ENCODE peak calls at places on chromosomes 12 and 14, in ten cellular contexts. Q is DND-41; V is nephron progenitor cell; P is fibroblast of the aortic adventitia; L is thyroid gland; A is astrocyte of the spinal cord; I is CD8-positive, alpha-beta T cell; N is left ventricle myocardium inferior; S is GM13976; F is colonic mucosa. R is an unnamed sample.

GRCh38 chr14:106551265-106551664 is 1024.9 kb downstream of the TMEM121 start:
- DNase-seq in V (no peak), S (no peak), F (no peak), I (no peak), Q (peak), N (no peak), L (no peak), P (no peak), A (no peak), R (no peak)

GRCh38 chr12:5022465-5023061 is 21.1 kb upstream of the KCNA5 start:
- DNase-seq in V (peak), S (peak), F (peak), I (peak), L (peak), A (peak), N (no peak), P (peak), Q (peak), R (peak)

GRCh38 chr14:37093364-37093763 is 79.0 kb downstream of the SLC25A21 start:
- DNase-seq in P (no peak), L (no peak), A (no peak), S (no peak), F (no peak), Q (no peak), V (no peak), I (no peak), N (no peak), R (no peak)

GRCh38 chr12:46402861-46403731 is 30.5 kb upstream of the SLC38A2 start:
- DNase-seq in P (no peak), V (no peak), S (no peak), F (no peak), A (peak), L (no peak), N (no peak), I (no peak), Q (no peak), R (no peak)

GRCh38 chr12:18443768-18444437 is 182.6 kb downstream of the PIK3C2G start:
- DNase-seq in I (no peak), P (peak), S (no peak), L (no peak), Q (no peak), F (no peak), N (no peak), A (peak), V (no peak), R (peak)

GRCh38 chr12:49962861-49963765 is 1.4 kb downstream of the AQP5 start:
- DNase-seq in F (peak), P (no peak), A (no peak), N (peak), V (no peak), S (no peak), Q (no peak), L (peak), I (no peak), R (peak)

GRCh38 chr12:69014047-69014446 is 81.1 kb upstream of the CPM start:
- DNase-seq in S (no peak), A (no peak), L (no peak), Q (no peak), I (no peak), F (no peak), P (no peak), N (no peak), V (no peak), R (no peak)

GRCh38 chr12:98754095-98754494 is 109.0 kb downstream of the APAF1 start:
- DNase-seq in F (no peak), N (no peak), I (no peak), Q (no peak), A (peak), L (no peak), V (no peak), S (peak), P (peak), R (no peak)

GRCh38 chr12:15701212-15701611 is 88.0 kb downstream of the EPS8 start:
- DNase-seq in N (no peak), P (peak), A (peak), S (no peak), Q (no peak), F (no peak), L (no peak), V (no peak), I (no peak), R (no peak)

GRCh38 chr14:102095231-102095870 is 8.5 kb upstream of the HSP90AA1 start:
- DNase-seq in L (no peak), N (no peak), I (no peak), S (peak), A (no peak), Q (no peak), F (no peak), V (no peak), P (no peak), R (no peak)

GRCh38 chr12:59936546-59936945 is 340.7 kb downstream of the SLC16A7 start:
- DNase-seq in P (no peak), N (no peak), Q (no peak), F (no peak), S (no peak), V (no peak), A (no peak), L (no peak), I (no peak), R (no peak)

GRCh38 chr12:122306407-122306806 is 40.1 kb upstream of the VPS33A start:
- DNase-seq in S (no peak), P (no peak), A (no peak), F (no peak), Q (no peak), N (no peak), V (peak), L (no peak), I (no peak), R (no peak)
- TF ChIP-seq CTCF in S (no peak), P (no peak), A (no peak), F (no peak), Q (peak), N (no peak), V (peak), L (no peak), I (no peak), R (no peak)

GRCh38 chr12:11757531-11757930 is 108.1 kb downstream of the ETV6 start:
- DNase-seq in Q (no peak), S (no peak), N (no peak), V (no peak), A (no peak), P (no peak), L (no peak), I (no peak), F (no peak), R (no peak)

GRCh38 chr12:11761869-11762567 is 112.5 kb downstream of the ETV6 start:
- DNase-seq in V (no peak), I (no peak), F (no peak), P (no peak), N (no peak), L (no peak), S (peak), A (no peak), Q (no peak), R (no peak)

GRCh38 chr12:11758838-11759509 is 109.5 kb downstream of the ETV6 start:
- DNase-seq in S (no peak), F (no peak), V (no peak), I (no peak), L (no peak), N (no peak), P (peak), A (peak), Q (no peak), R (no peak)

GRCh38 chr12:11758087-11758837 is 108.8 kb downstream of the ETV6 start:
- DNase-seq in L (no peak), A (no peak), I (no peak), N (no peak), Q (no peak), F (no peak), P (no peak), S (no peak), V (no peak), R (no peak)

DNA sequence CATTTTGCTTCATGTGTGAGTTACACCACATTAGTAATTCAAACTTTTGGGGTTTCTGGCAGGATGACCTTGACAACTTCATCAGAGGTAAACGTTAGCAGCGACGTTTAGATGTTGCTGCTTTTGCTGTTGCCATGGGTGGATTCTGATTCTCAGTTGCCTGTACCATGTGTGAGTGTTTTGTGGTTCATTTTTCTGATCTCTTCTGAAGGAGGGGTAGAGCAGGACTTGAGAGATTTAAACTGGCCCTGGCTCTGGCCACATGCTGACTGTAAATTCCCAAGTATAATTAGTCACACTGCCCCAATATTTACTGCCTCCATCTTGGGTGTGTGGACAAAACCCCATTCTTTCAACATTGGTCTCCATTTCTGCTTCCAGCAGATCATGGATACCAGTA is 110.4 kb downstream of the ETV6 start:
- DNase-seq in P (no peak), S (no peak), Q (no peak), F (no peak), I (no peak), V (no peak), L (no peak), N (no peak), A (no peak), R (no peak)
- TF ChIP-seq CTCF in P (no peak), S (no peak), Q (no peak), F (no peak), I (no peak), V (no peak), L (no peak), N (no peak), A (no peak), R (no peak)

DNA sequence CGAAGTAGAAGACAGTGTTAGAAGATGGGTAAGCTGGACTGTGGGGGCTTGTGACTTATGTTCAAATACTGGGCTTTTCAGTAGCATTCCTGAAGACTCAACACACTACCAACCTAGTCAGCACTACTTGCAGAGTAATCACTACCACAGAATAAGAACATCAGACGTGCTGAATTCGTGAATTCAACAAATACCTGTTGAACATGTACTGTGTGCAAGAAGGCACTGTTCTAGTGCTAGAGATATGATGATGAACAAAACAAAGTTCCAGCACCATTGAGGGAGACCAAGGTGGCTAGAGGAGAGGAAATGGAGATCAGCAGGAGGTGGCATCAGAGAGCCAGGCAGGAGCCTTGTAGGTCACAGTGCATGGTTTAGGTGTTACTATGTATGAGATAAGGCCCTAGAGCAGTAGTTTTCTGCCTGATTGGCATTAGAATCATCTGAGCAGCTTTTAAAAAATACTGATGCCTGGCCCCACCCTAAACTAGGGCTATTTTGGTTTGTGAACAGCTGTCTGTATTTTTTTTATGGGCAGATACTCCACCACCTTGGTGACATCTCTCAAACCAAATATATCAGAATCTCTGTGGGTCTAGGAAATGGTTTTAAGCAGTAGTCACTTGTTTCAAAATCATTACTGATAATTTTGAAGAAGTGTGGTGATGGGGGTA is 26.8 kb downstream of the FERMT2 start:
- DNase-seq in A (no peak), F (no peak), I (no peak), V (no peak), L (no peak), N (no peak), S (no peak), P (no peak), Q (peak), R (no peak)
- TF ChIP-seq CTCF in A (no peak), F (no peak), I (no peak), V (no peak), L (peak), N (peak), S (peak), P (no peak), Q (peak), R (no peak)

GRCh38 chr12:105365231-105365630 is 34.7 kb downstream of the C12orf75 start:
- DNase-seq in I (no peak), V (no peak), A (no peak), N (no peak), Q (no peak), S (no peak), P (no peak), F (no peak), L (no peak), R (no peak)

GRCh38 chr12:105368047-105368646 is 37.7 kb downstream of the C12orf75 start:
- DNase-seq in N (no peak), S (no peak), V (no peak), F (no peak), P (no peak), I (no peak), A (no peak), Q (no peak), L (no peak), R (no peak)

GRCh38 chr12:105363890-105364289 is 33.4 kb downstream of the C12orf75 start:
- DNase-seq in N (no peak), S (no peak), V (no peak), F (no peak), Q (no peak), L (no peak), P (no peak), I (no peak), A (no peak), R (no peak)

GRCh38 chr12:105369014-105369413 is 38.5 kb downstream of the C12orf75 start:
- DNase-seq in L (no peak), I (no peak), A (peak), N (no peak), V (no peak), F (no peak), P (peak), S (no peak), Q (no peak), R (no peak)
- TF ChIP-seq CTCF in L (no peak), I (no peak), A (peak), N (no peak), V (no peak), F (no peak), P (peak), S (no peak), Q (peak), R (no peak)

DNA sequence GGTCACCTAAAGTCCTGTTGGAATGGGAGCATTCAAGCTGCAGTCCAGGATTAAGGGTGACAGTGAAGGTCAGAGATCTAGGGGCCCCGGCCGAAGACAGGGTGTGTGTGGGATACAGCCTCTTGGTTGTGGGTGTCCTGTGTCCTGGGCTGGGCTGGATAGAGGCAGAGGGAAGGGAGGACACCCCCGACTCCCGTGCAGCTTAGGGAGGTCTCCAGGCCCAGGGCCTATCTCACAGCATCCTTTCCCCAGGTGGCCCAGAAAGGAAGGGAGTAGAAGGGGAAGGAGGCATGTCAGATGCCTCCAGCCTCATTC is 10.2 kb upstream of the CALCOCO1 start:
- DNase-seq in V (no peak), I (no peak), P (no peak), Q (no peak), L (no peak), A (no peak), S (no peak), N (no peak), F (no peak), R (no peak)
- TF ChIP-seq CTCF in V (no peak), I (no peak), P (no peak), Q (no peak), L (no peak), A (no peak), S (no peak), N (no peak), F (no peak), R (no peak)